ENCODE peak calls at places on chromosome 7, in six cellular contexts. Q is activated CD8-positive, alpha-beta T cell treated with anti-CD3 and anti-CD28 coated beads for 36 hours; P is HT1080; W is GM04503; S is cardiac muscle cell; J is nucleus accumbens. N is an unnamed sample.
A peak's percentile ranks its signal among the peaks of the same experiment; 100 is the strongest.

GRCh38 chr7:82347808-82348207 is 95.8 kb downstream of the CACNA2D1 start:
- DNase-seq in Q (no peak), W (no peak), P (no peak), S (no peak), J (no peak), N (no peak)

GRCh38 chr7:4663239-4663638 is 18.9 kb upstream of the FOXK1 start:
- DNase-seq in J (no peak), S (no peak), W (no peak), P (no peak), Q (peak; percentile 33), N (no peak)

GRCh38 chr7:132187869-132188789 is 388.1 kb downstream of the PLXNA4 start:
- DNase-seq in Q (no peak), J (no peak), S (no peak), W (no peak), P (no peak), N (no peak)

GRCh38 chr7:141462958-141463357 is 88.3 kb upstream of the AGK start:
- DNase-seq in J (no peak), P (no peak), Q (no peak), S (no peak), W (no peak), N (peak; percentile 31)

GRCh38 chr7:2211926-2212325 is 20.8 kb downstream of the MAD1L1 start:
- DNase-seq in P (no peak), Q (no peak), J (no peak), S (no peak), W (no peak), N (no peak)

GRCh38 chr7:42946616-42946928 is 14.4 kb downstream of the MRPL32 start:
- DNase-seq in P (no peak), W (no peak), J (no peak), Q (no peak), S (no peak), N (no peak)

GRCh38 chr7:2633538-2634264 is 1.9 kb downstream of the TTYH3 start:
- DNase-seq in J (peak; percentile 47), Q (peak; percentile 74), S (peak; percentile 90), P (peak; percentile 81), W (peak; percentile 80), N (peak; percentile 58)

GRCh38 chr7:157337316-157338149 is 729 bp downstream of the DNAJB6 start:
- DNase-seq in Q (peak; percentile 79), S (peak; percentile 72), W (no peak), P (peak; percentile 38), J (peak; percentile 62), N (no peak)

GRCh38 chr7:25849361-25850184 is 302.4 kb upstream of the NFE2L3 start:
- DNase-seq in W (peak; percentile 74), S (peak; percentile 97), Q (no peak), J (no peak), P (peak; percentile 78), N (no peak)

GRCh38 chr7:135709508-135709907 is 18.5 kb downstream of the SLC13A4 start:
- DNase-seq in S (no peak), J (no peak), P (no peak), Q (no peak), W (peak; percentile 53), N (no peak)

GRCh38 chr7:1952169-1952760 is 280.5 kb downstream of the MAD1L1 start:
- DNase-seq in J (no peak), P (no peak), S (no peak), Q (no peak), W (no peak), N (no peak)

GRCh38 chr7:157548691-157549265 is 212.0 kb downstream of the DNAJB6 start:
- DNase-seq in S (no peak), W (no peak), P (no peak), J (no peak), Q (no peak), N (no peak)

GRCh38 chr7:12685550-12685949 is 1.9 kb upstream of the ARL4A start:
- DNase-seq in Q (peak; percentile 43), S (peak; percentile 71), P (no peak), J (no peak), W (no peak), N (no peak)